ENCODE peak calls at places on chromosomes 5 and 9, in six cellular contexts. V, B, K, D, Y and I are unnamed samples.
A peak's percentile ranks its signal among the peaks of the same experiment; 100 is the strongest.

GRCh38 chr5:77943851-77944250 is 167.7 kb upstream of the TBCA start:
- DNase-seq in V (no peak), K (no peak), B (no peak), D (no peak), Y (no peak), I (no peak)

GRCh38 chr5:151897896-151898295 is 26.8 kb downstream of the GLRA1 start:
- DNase-seq in Y (no peak), K (no peak), D (no peak), V (no peak), B (no peak), I (peak; percentile 30)

GRCh38 chr5:107959573-107960279 is 289.0 kb upstream of the EFNA5 start:
- DNase-seq in V (no peak), K (no peak), Y (no peak), D (no peak), B (no peak), I (no peak)

GRCh38 chr9:16870606-16871357 is at the start of gene BNC2:
- DNase-seq in B (peak; percentile 42), K (peak; percentile 68), Y (peak; percentile 70), D (no peak), V (peak; percentile 47), I (peak; percentile 67)

GRCh38 chr5:9339206-9339818 is 206.6 kb downstream of the SEMA5A start:
- DNase-seq in K (no peak), Y (no peak), D (no peak), B (no peak), V (no peak), I (peak; percentile 55)

GRCh38 chr5:318931-319601 is 2.4 kb upstream of the AHRR start:
- DNase-seq in Y (no peak), B (peak; percentile 16), D (no peak), V (no peak), K (no peak), I (no peak)

GRCh38 chr5:14628346-14628745 is 36.2 kb upstream of the OTULIN start:
- DNase-seq in V (no peak), Y (peak; percentile 61), K (no peak), D (peak; percentile 59), B (no peak), I (peak; percentile 66)

GRCh38 chr5:149749481-149750365 is 19.6 kb downstream of the PPARGC1B start:
- DNase-seq in K (no peak), D (no peak), B (no peak), Y (no peak), V (no peak), I (peak; percentile 60)

GRCh38 chr5:145223582-145223981 is 611.6 kb downstream of the PRELID2 start:
- DNase-seq in B (no peak), Y (no peak), V (no peak), D (no peak), K (no peak), I (no peak)

GRCh38 chr9:111897831-111898144 is 1.2 kb downstream of the UGCG start:
- DNase-seq in B (peak; percentile 39), K (no peak), D (no peak), V (no peak), Y (peak; percentile 43), I (no peak)

GRCh38 chr5:139734517-139734916 is 61.1 kb upstream of the PSD2 start:
- DNase-seq in K (no peak), V (no peak), Y (no peak), B (no peak), D (no peak), I (no peak)

GRCh38 chr5:17819786-17820185 is 185.5 kb downstream of the TAF11L14 start:
- DNase-seq in D (no peak), B (no peak), Y (peak; percentile 46), V (no peak), K (no peak), I (no peak)

GRCh38 chr5:7087719-7088297 is 308.1 kb upstream of the ADCY2 start:
- DNase-seq in K (no peak), B (no peak), V (no peak), Y (no peak), D (no peak), I (no peak)

GRCh38 chr5:9851458-9851857 is 221.3 kb upstream of the TAS2R1 start:
- DNase-seq in B (no peak), V (no peak), K (no peak), D (no peak), Y (peak; percentile 92), I (peak; percentile 96)

GRCh38 chr5:35047785-35048404 is at the start of gene AGXT2:
- DNase-seq in K (no peak), B (no peak), Y (no peak), D (no peak), V (no peak), I (no peak)

GRCh38 chr9:119289740-119290139 is 79.5 kb downstream of the BRINP1 start:
- DNase-seq in Y (peak; percentile 54), B (peak; percentile 45), K (peak; percentile 12), V (no peak), D (no peak), I (peak; percentile 32)

GRCh38 chr5:144017119-144017518 is 153.3 kb downstream of the YIPF5 start:
- DNase-seq in B (no peak), Y (no peak), D (no peak), V (no peak), K (no peak), I (no peak)

GRCh38 chr5:135978212-135978631 is 23.4 kb upstream of the LECT2 start:
- DNase-seq in Y (no peak), K (no peak), V (no peak), D (no peak), B (no peak), I (no peak)

GRCh38 chr5:24067208-24067607 is 559.8 kb downstream of the PRDM9 start:
- DNase-seq in K (no peak), V (no peak), D (no peak), Y (no peak), B (no peak), I (no peak)

GRCh38 chr5:37005946-37006540 is 129.5 kb downstream of the NIPBL start:
- DNase-seq in Y (peak; percentile 41), K (no peak), B (peak; percentile 7), D (no peak), V (no peak), I (peak; percentile 62)

GRCh38 chr9:38059233-38059936 is 9.6 kb downstream of the SHB start:
- DNase-seq in Y (peak; percentile 43), B (no peak), V (peak; percentile 39), D (no peak), K (no peak), I (peak; percentile 36)

GRCh38 chr9:686381-686813 is 155.1 kb upstream of the DMRT1 start:
- DNase-seq in B (no peak), D (no peak), Y (peak; percentile 48), K (no peak), V (no peak), I (peak; percentile 59)

GRCh38 chr5:127723571-127723970 is 20.4 kb downstream of the CCDC192 start:
- DNase-seq in Y (no peak), B (no peak), K (no peak), V (no peak), D (no peak), I (peak; percentile 15)

GRCh38 chr9:106958955-106959657 is 96.1 kb downstream of the ZNF462 start:
- DNase-seq in K (no peak), D (no peak), B (no peak), Y (peak; percentile 62), V (no peak), I (peak; percentile 57)

GRCh38 chr5:66113160-66113559 is 30.9 kb upstream of the SREK1 start:
- DNase-seq in D (no peak), B (no peak), V (no peak), Y (peak; percentile 57), K (no peak), I (peak; percentile 91)

GRCh38 chr9:124197177-124198095 is 60.3 kb upstream of the NEK6 start:
- DNase-seq in V (no peak), K (peak; percentile 25), Y (no peak), B (no peak), D (no peak), I (no peak)

GRCh38 chr9:114278881-114279570 is 43.9 kb upstream of the ORM1 start:
- DNase-seq in D (no peak), K (no peak), B (no peak), Y (peak; percentile 61), V (no peak), I (peak; percentile 89)

GRCh38 chr5:885529-885928 is 7.1 kb downstream of the BRD9 start:
- DNase-seq in K (peak; percentile 33), B (no peak), V (peak; percentile 77), Y (no peak), D (no peak), I (no peak)

GRCh38 chr5:80083115-80083890 is 48.2 kb downstream of the THBS4 start:
- DNase-seq in B (peak; percentile 63), D (no peak), Y (peak; percentile 67), K (peak; percentile 39), V (no peak), I (peak; percentile 92)

GRCh38 chr5:172798422-172799215 is 27.6 kb upstream of the DUSP1 start:
- DNase-seq in B (no peak), D (no peak), Y (peak; percentile 92), K (no peak), V (no peak), I (peak; percentile 95)

GRCh38 chr9:127206666-127207065 is 57.9 kb upstream of the GARNL3 start:
- DNase-seq in V (no peak), D (no peak), Y (no peak), B (no peak), K (no peak), I (no peak)

GRCh38 chr5:179255527-179256228 is 89.6 kb downstream of the ADAMTS2 start:
- DNase-seq in V (no peak), K (no peak), Y (no peak), B (no peak), D (no peak), I (no peak)

GRCh38 chr9:108994695-108995094 is 18.6 kb downstream of the CTNNAL1 start:
- DNase-seq in K (no peak), Y (peak; percentile 33), D (no peak), B (no peak), V (peak; percentile 38), I (peak; percentile 12)

GRCh38 chr5:67549263-67549551 is 352.6 kb upstream of the CD180 start:
- DNase-seq in K (no peak), D (no peak), V (no peak), B (no peak), Y (no peak), I (no peak)

GRCh38 chr5:59296317-59297264 is 596.9 kb downstream of the PDE4D start:
- DNase-seq in V (no peak), Y (peak; percentile 71), K (no peak), D (no peak), B (no peak), I (peak; percentile 55)

GRCh38 chr5:179258922-179259730 is 86.1 kb downstream of the ADAMTS2 start:
- DNase-seq in V (no peak), D (no peak), B (no peak), K (no peak), Y (no peak), I (peak; percentile 98)

GRCh38 chr5:134249469-134250379 is 23.9 kb upstream of the PPP2CA start:
- DNase-seq in B (no peak), V (no peak), K (no peak), D (no peak), Y (no peak), I (peak; percentile 55)

GRCh38 chr9:114094971-114095370 is 4.1 kb downstream of the KIF12 start:
- DNase-seq in K (no peak), Y (no peak), D (no peak), B (no peak), V (no peak), I (no peak)

GRCh38 chr5:83000448-83000847 is 76.7 kb downstream of the TMEM167A start:
- DNase-seq in V (no peak), B (no peak), K (no peak), D (no peak), Y (peak; percentile 47), I (no peak)